ENCODE peak calls at places on chromosomes 4 and X, in six cellular contexts. J is A549, P is neural progenitor cell, I is adipocyte, W is H9, O is breast epithelium. T is an unnamed sample. For H3K4me1, the result is how much of the 10 kb centered on the place peaks cover.

GRCh38 chr4:134906404-134907023 is 704.9 kb upstream of the PABPC4L start:
- DNase-seq in P (peak), W (peak), O (no peak), I (peak), J (peak), T (no peak)

GRCh38 chrX:24100713-24101112 is 46.0 kb downstream of the EIF2S3 start:
- DNase-seq in W (no peak), J (no peak), P (no peak), O (no peak), I (peak), T (no peak)

GRCh38 chr4:127828121-127828520 is 46.0 kb downstream of the HSPA4L start:
- DNase-seq in O (no peak), P (no peak), I (no peak), J (no peak), W (no peak), T (no peak)

GRCh38 chr4:139789096-139789495 is 123.5 kb downstream of the MGST2 start:
- DNase-seq in O (no peak), J (no peak), I (no peak), W (no peak), P (no peak), T (no peak)

GRCh38 chr4:124803641-124804040 is 91.1 kb upstream of the ANKRD50 start:
- DNase-seq in O (no peak), J (peak), P (no peak), I (no peak), W (no peak), T (no peak)

GRCh38 chrX:18899796-18900380 is 84.0 kb downstream of the PHKA2 start:
- DNase-seq in I (peak), P (peak), J (peak), O (no peak), W (peak), T (no peak)

GRCh38 chrX:7062276-7062675 is 85.2 kb upstream of the STS start:
- DNase-seq in W (no peak), J (peak), O (no peak), I (no peak), P (no peak), T (no peak)

GRCh38 chr4:24768006-24768405 is 27.4 kb upstream of the SOD3 start:
- DNase-seq in O (no peak), P (no peak), W (no peak), I (no peak), J (no peak), T (no peak)

GRCh38 chrX:10011991-10012390 is 44.8 kb downstream of the CLDN34 start:
- DNase-seq in I (no peak), J (peak), W (peak), P (peak), O (no peak), T (no peak)
- H3K4me1 ChIP-seq in I (under half), J (under half), W (under half), P (under half), O (under half), T (under half)

GRCh38 chr4:74450298-74450683 is 5.4 kb downstream of the AREG start:
- DNase-seq in W (no peak), P (no peak), O (no peak), I (no peak), J (no peak), T (no peak)
- H3K4me1 ChIP-seq in W (under half), P (under half), O (under half), I (under half), J (half or more), T (under half)

GRCh38 chr4:78250500-78250899 is 193.4 kb downstream of the FRAS1 start:
- DNase-seq in I (no peak), P (no peak), J (no peak), W (no peak), O (no peak), T (no peak)

GRCh38 chr4:78242071-78242470 is 184.9 kb downstream of the FRAS1 start:
- DNase-seq in J (no peak), I (peak), W (no peak), P (no peak), O (no peak), T (no peak)

GRCh38 chr4:78244691-78245485 is 187.8 kb downstream of the FRAS1 start:
- DNase-seq in J (no peak), W (no peak), O (no peak), I (peak), P (no peak), T (no peak)

DNA sequence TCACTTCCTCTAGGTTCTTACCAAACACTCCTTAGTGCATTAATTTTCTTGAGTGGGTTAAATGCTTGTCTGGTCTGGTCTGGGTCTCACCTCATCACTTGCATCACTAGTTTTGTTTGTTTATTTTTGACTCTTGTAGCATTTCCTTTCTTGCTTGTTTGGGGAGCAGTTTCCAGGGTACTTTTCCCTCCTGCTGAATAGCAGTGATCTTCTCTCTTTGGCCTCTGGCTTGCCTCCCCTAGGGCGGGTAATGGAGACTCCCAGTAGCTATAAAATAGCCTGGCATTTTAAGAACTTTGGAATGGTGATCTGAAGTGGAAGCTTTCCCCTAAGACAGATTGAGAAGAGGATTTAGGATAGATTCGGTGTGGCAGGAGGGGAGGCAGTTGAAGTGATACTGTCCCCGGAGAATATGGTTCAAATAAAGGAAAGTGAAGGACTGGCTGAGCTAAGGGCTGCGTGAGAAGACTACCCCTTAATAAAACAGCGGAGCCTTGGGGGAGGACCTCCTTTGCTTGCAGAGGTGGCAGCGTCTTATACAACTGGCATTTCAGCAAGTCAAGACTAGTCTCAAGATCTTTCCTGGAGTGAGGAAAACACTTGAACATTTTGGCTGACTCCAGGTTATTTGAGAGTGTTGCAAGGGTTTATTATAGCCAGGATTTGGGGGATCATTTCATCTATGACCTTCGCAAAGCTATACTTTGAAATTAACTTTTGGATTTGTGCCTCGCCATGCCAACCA is 190.6 kb downstream of the FRAS1 start:
- DNase-seq in O (no peak), P (no peak), J (no peak), I (no peak), W (no peak), T (no peak)
- H3K4me1 ChIP-seq in O (under half), P (under half), J (under half), I (under half), W (under half), T (under half)

GRCh38 chr4:55398461-55398860 is 2.7 kb downstream of the TMEM165 start:
- DNase-seq in W (no peak), P (no peak), O (no peak), J (no peak), I (peak), T (no peak)
- H3K4me1 ChIP-seq in W (under half), P (under half), O (under half), J (under half), I (under half), T (under half)

GRCh38 chr4:6178757-6179156 is 21.6 kb downstream of the JAKMIP1 start:
- DNase-seq in W (no peak), J (no peak), P (no peak), O (no peak), I (peak), T (no peak)

GRCh38 chr4:6177587-6178197 is 22.7 kb downstream of the JAKMIP1 start:
- DNase-seq in J (peak), O (no peak), W (no peak), I (no peak), P (no peak), T (no peak)

GRCh38 chr4:6182390-6183280 is 17.7 kb downstream of the JAKMIP1 start:
- DNase-seq in W (no peak), J (no peak), P (no peak), O (no peak), I (no peak), T (no peak)

GRCh38 chr4:6180841-6181631 is 19.3 kb downstream of the JAKMIP1 start:
- DNase-seq in I (no peak), J (no peak), P (no peak), W (no peak), O (no peak), T (peak)

GRCh38 chr4:6179362-6179761 is 21.0 kb downstream of the JAKMIP1 start:
- DNase-seq in P (no peak), W (no peak), I (no peak), J (no peak), O (no peak), T (no peak)
- H3K4me1 ChIP-seq in P (under half), W (under half), I (under half), J (under half), O (under half), T (under half)

GRCh38 chrX:68837119-68837518 is 8.3 kb downstream of the EFNB1 start:
- DNase-seq in J (no peak), O (no peak), W (no peak), P (no peak), I (no peak), T (no peak)
- H3K4me1 ChIP-seq in J (under half), O (under half), W (under half), P (under half), I (under half), T (under half)